ENCODE peak calls at places on chromosomes 4 and X, in four cellular contexts. X, S, O and Y are unnamed samples.

GRCh38 chr4:150173420-150173819 is 95.2 kb downstream of the DCLK2 start:
- DNase-seq in X (no peak), S (no peak), O (no peak), Y (no peak)

GRCh38 chr4:168710353-168710946 is 213.6 kb downstream of the PALLD start:
- DNase-seq in X (peak; percentile 18), S (no peak), O (no peak), Y (no peak)

GRCh38 chr4:183639291-183639690 is 19.7 kb downstream of the RWDD4 start:
- DNase-seq in X (no peak), S (no peak), O (no peak), Y (no peak)

GRCh38 chrX:153469811-153470410 is 465 bp downstream of the HAUS7 start:
- DNase-seq in X (no peak), S (no peak), O (peak; percentile 29), Y (no peak)

GRCh38 chr4:148530114-148530513 is 87.9 kb upstream of the NR3C2 start:
- DNase-seq in X (no peak), S (no peak), O (no peak), Y (no peak)

GRCh38 chrX:41734530-41734929 is 10.5 kb downstream of the GPR82 start:
- DNase-seq in X (peak; percentile 6), S (no peak), O (no peak), Y (no peak)

GRCh38 chrX:154727418-154728323 is 23.2 kb downstream of the GAB3 start:
- DNase-seq in X (no peak), S (no peak), O (no peak), Y (no peak)

GRCh38 chrX:153477039-153477438 is 6.7 kb upstream of the HAUS7 start:
- DNase-seq in X (no peak), S (no peak), O (no peak), Y (no peak)

GRCh38 chr4:158254328-158254727 is 44.0 kb downstream of the TMEM144 start:
- DNase-seq in X (no peak), S (no peak), O (no peak), Y (no peak)

GRCh38 chr4:99630857-99631256 is 26.8 kb downstream of the C4orf54 start:
- DNase-seq in X (no peak), S (no peak), O (no peak), Y (no peak)

GRCh38 chr4:113885291-113885690 is 94.2 kb downstream of the ARSJ start:
- DNase-seq in X (no peak), S (no peak), O (no peak), Y (no peak)

GRCh38 chr4:2412534-2412884 is 5.9 kb downstream of the ZFYVE28 start:
- DNase-seq in X (no peak), S (no peak), O (no peak), Y (no peak)

GRCh38 chrX:64894454-64895038 is 81.7 kb downstream of the ZC4H2 start:
- DNase-seq in X (peak; percentile 36), S (no peak), O (peak; percentile 57), Y (peak; percentile 21)

GRCh38 chrX:107857815-107858214 is 32.1 kb downstream of the MID2 start:
- DNase-seq in X (no peak), S (no peak), O (no peak), Y (no peak)

GRCh38 chrX:154396948-154397887 is 959 bp upstream of the RPL10 start:
- DNase-seq in X (peak; percentile 40), S (no peak), O (peak; percentile 44), Y (no peak)

GRCh38 chrX:103378990-103379389 is 2.7 kb downstream of the BEX3 start:
- DNase-seq in X (no peak), S (no peak), O (no peak), Y (no peak)

GRCh38 chr4:82785248-82786003 is 13.2 kb downstream of the SCD5 start:
- DNase-seq in X (peak; percentile 14), S (no peak), O (no peak), Y (no peak)

GRCh38 chr4:166257891-166258290 is 384.9 kb downstream of the TLL1 start:
- DNase-seq in X (no peak), S (no peak), O (no peak), Y (no peak)

GRCh38 chr4:41506071-41506470 is 31.9 kb upstream of the LIMCH1 start:
- DNase-seq in X (no peak), S (no peak), O (no peak), Y (no peak)

GRCh38 chrX:129876734-129877395 is 29.1 kb upstream of the UTP14A start:
- DNase-seq in X (peak; percentile 78), S (no peak), O (no peak), Y (peak; percentile 1)

GRCh38 chrX:119121341-119121740 is 6.3 kb downstream of the KIAA1210 start:
- DNase-seq in X (no peak), S (no peak), O (no peak), Y (no peak)

GRCh38 chrX:68647156-68647957 is at the start of gene STARD8:
- DNase-seq in X (peak; percentile 2), S (no peak), O (peak; percentile 54), Y (peak; percentile 19)

GRCh38 chrX:130170752-130171445 is 863 bp upstream of the RAB33A start:
- DNase-seq in X (no peak), S (peak; percentile 39), O (peak; percentile 61), Y (no peak)

GRCh38 chrX:116605576-116605975 is 142.8 kb upstream of the CT83 start:
- DNase-seq in X (no peak), S (no peak), O (no peak), Y (no peak)

GRCh38 chrX:109172091-109172602 is 309.7 kb downstream of the GUCY2F start:
- DNase-seq in X (no peak), S (no peak), O (no peak), Y (no peak)

GRCh38 chr4:25767877-25768475 is 94.8 kb downstream of the SEL1L3 start:
- DNase-seq in X (peak; percentile 62), S (no peak), O (peak; percentile 62), Y (no peak)

GRCh38 chr4:89253306-89253705 is 54.3 kb downstream of the GPRIN3 start:
- DNase-seq in X (no peak), S (no peak), O (no peak), Y (no peak)

GRCh38 chrX:139905743-139906142 is 27.1 kb downstream of the ATP11C start:
- DNase-seq in X (no peak), S (no peak), O (no peak), Y (no peak)

GRCh38 chrX:56564921-56565861 is 1.8 kb downstream of the UBQLN2 start:
- DNase-seq in X (peak; percentile 0), S (no peak), O (no peak), Y (no peak)

GRCh38 chr4:37663552-37663951 is 22.6 kb downstream of the RELL1 start:
- DNase-seq in X (peak; percentile 91), S (no peak), O (no peak), Y (no peak)

DNA sequence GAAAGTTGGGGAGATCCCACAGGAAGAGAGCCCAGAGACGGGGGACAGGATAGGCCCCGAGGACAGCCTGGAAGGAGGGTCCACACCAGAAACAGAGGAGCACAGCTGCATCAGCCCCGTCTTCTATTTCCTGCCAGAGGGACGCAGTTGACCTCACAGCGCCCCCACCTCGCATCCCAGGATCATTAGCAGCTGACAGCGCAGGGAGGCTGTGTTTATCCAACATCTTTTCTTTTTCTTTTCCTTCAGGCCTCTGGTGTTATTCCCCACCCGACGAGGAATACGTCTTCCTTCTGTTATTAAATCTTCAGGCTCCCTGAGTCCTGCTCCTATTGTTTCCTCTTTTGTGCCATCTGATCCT is 75.4 kb downstream of the DCHS2 start:
- DNase-seq in X (peak; percentile 10), S (no peak), O (peak; percentile 59), Y (peak; percentile 69)
- TF ChIP-seq SP1 in X (no peak), S (no peak), O (no peak), Y (no peak)

GRCh38 chrX:9569875-9570274 is 105.0 kb downstream of the TBL1X start:
- DNase-seq in X (no peak), S (no peak), O (no peak), Y (no peak)

GRCh38 chrX:9577555-9577954 is 112.7 kb downstream of the TBL1X start:
- DNase-seq in X (no peak), S (no peak), O (no peak), Y (no peak)

GRCh38 chrX:9578083-9578779 is 113.4 kb downstream of the TBL1X start:
- DNase-seq in X (no peak), S (no peak), O (no peak), Y (no peak)

GRCh38 chrX:9576059-9576458 is 111.2 kb downstream of the TBL1X start:
- DNase-seq in X (no peak), S (no peak), O (no peak), Y (no peak)

DNA sequence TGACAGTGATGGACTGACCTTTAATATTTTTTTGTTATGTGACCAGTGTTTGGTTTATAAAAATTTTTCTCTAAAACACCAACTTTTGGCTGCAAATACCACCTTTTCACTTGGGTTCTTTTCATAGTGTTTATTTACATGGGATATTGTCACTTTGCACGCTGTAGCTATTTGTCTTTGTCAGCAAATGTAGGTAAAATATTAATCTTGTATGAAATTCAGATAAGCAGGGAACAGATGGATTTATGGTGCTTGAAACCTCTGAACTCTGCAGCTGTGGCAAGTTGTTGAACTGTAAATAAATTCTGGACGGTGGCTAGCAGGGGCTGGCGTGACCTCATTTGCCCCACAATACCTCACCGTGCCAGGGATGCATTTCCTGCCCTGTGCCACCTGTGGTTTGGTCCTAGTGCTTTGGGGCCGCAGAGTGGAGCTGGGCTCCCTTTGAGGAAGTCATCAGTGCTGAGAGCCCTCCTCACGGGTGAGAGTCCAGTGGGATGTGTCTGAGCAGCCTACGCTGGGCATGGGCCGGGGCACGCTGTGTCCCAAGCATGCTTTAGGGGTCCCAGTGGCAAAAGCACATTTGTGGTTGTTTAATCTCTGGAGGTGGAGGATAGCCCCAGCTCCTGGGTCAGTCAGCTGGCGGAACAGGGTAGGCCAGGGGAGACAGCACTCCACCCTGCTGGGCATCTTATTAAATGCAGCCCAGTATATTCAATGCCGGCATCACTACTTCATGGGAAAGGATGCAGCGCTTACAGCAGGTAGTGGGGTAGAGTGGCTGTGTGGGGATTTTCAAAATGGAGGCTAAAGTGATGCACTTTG is 108.6 kb downstream of the TBL1X start:
- DNase-seq in X (no peak), S (no peak), O (peak; percentile 12), Y (peak; percentile 46)
- TF ChIP-seq SP1 in X (no peak), S (no peak), O (no peak), Y (no peak)

GRCh38 chr4:106264331-106264728 is 51.7 kb downstream of the TBCK start:
- DNase-seq in X (peak; percentile 79), S (no peak), O (no peak), Y (no peak)
- TF ChIP-seq SP1 in X (no peak), S (no peak), O (no peak), Y (no peak)

GRCh38 chr4:152779513-152780266 is at the start of the genes ARFIP1 and TIGD4:
- DNase-seq in X (peak; percentile 95), S (peak; percentile 90), O (peak; percentile 99), Y (peak; percentile 97)

GRCh38 chr4:152776352-152776751 is 3.2 kb downstream of the TIGD4 start:
- DNase-seq in X (no peak), S (no peak), O (no peak), Y (no peak)

GRCh38 chr4:152777488-152777887 is 2.0 kb downstream of the TIGD4 start:
- DNase-seq in X (no peak), S (no peak), O (no peak), Y (no peak)

GRCh38 chr4:152778656-152779512 is 646 bp downstream of the TIGD4 start:
- DNase-seq in X (peak; percentile 3), S (no peak), O (peak; percentile 53), Y (no peak)

DNA sequence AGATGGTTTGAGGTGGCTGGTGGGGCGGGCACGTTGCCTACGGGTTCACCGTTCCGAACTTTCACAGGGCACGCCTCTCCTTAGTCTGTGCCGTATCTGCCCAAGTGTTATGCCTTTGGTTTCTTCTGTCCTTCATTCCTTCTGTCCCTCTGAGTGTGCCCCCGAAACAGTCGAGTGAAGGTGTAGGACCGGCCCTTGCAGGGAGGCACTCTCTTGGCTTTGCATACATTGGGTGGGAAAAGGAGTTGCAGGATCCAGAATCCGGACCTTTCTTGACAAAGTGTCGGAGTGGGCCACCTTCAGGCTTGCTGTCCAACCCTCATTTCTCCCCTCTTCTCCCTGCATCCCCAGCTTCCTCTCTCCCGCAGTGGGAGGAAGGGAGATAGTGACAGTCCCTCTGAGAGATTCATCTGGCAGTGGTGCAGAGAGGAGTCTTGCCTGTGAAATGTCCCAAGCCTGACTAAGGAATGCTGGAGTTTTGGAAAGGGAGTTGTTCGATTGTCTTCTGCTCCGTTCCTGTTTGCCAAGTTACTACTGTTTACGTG is 585 bp downstream of the ARFIP1 start:
- DNase-seq in X (peak; percentile 13), S (no peak), O (no peak), Y (no peak)
- TF ChIP-seq SP1 in X (no peak), S (no peak), O (no peak), Y (no peak)